ENCODE peak calls at places on chromosomes 1 and 21, in six cellular contexts. I, N, J, M, W and A are unnamed samples.
A peak's percentile ranks its signal among the peaks of the same experiment; 100 is the strongest.

GRCh38 chr1:168145184-168146159 is 8.7 kb upstream of the GPR161 start:
- DNase-seq in I (peak; percentile 95), N (peak; percentile 94), J (peak; percentile 91), M (peak; percentile 45), W (peak; percentile 89), A (peak; percentile 57)

GRCh38 chr1:192439373-192440025 is 122.7 kb downstream of the RGS21 start:
- DNase-seq in I (no peak), N (no peak), J (no peak), M (no peak), W (no peak), A (no peak)

GRCh38 chr1:201903135-201903534 is 14.4 kb downstream of the SHISA4 start:
- DNase-seq in I (no peak), N (no peak), J (peak; percentile 26), M (no peak), W (no peak), A (no peak)

GRCh38 chr1:234475166-234475793 is 3.7 kb downstream of the TARBP1 start:
- DNase-seq in I (no peak), N (peak; percentile 33), J (no peak), M (no peak), W (no peak), A (no peak)

GRCh38 chr1:23792151-23792945 is 1.4 kb downstream of the LYPLA2 start:
- DNase-seq in I (no peak), N (peak; percentile 74), J (no peak), M (no peak), W (no peak), A (no peak)

GRCh38 chr1:216186816-216187215 is 236.4 kb downstream of the USH2A start:
- DNase-seq in I (no peak), N (no peak), J (no peak), M (no peak), W (no peak), A (no peak)

GRCh38 chr1:162564762-162565218 is 3.3 kb downstream of the UAP1 start:
- DNase-seq in I (no peak), N (no peak), J (no peak), M (no peak), W (no peak), A (no peak)

GRCh38 chr1:40802078-40803075 is 18.8 kb downstream of the KCNQ4 start:
- DNase-seq in I (peak; percentile 96), N (peak; percentile 100), J (peak; percentile 90), M (peak; percentile 76), W (peak; percentile 89), A (peak; percentile 87)

GRCh38 chr1:60448866-60449265 is 375.3 kb upstream of the C1orf87 start:
- DNase-seq in I (no peak), N (no peak), J (no peak), M (no peak), W (no peak), A (no peak)

GRCh38 chr1:156659994-156660751 is 17.0 kb downstream of the NES start:
- DNase-seq in I (peak; percentile 98), N (peak; percentile 100), J (peak; percentile 94), M (peak; percentile 89), W (peak; percentile 98), A (peak; percentile 94)

GRCh38 chr1:27408151-27408550 is 15.7 kb downstream of the GPR3 start:
- DNase-seq in I (no peak), N (no peak), J (no peak), M (no peak), W (no peak), A (no peak)

GRCh38 chr1:62687421-62687902 is 724 bp downstream of the DOCK7 start:
- DNase-seq in I (no peak), N (peak; percentile 85), J (no peak), M (no peak), W (peak; percentile 69), A (peak; percentile 62)

GRCh38 chr21:41958886-41959563 is 5.2 kb upstream of the C2CD2 start:
- DNase-seq in I (no peak), N (peak; percentile 49), J (no peak), M (no peak), W (no peak), A (no peak)

GRCh38 chr1:184222561-184223157 is 164.2 kb upstream of the C1orf21 start:
- DNase-seq in I (no peak), N (peak; percentile 68), J (peak; percentile 59), M (peak; percentile 28), W (no peak), A (no peak)

GRCh38 chr1:160565568-160565967 is 13.7 kb downstream of the CD84 start:
- DNase-seq in I (no peak), N (no peak), J (no peak), M (no peak), W (no peak), A (no peak)

GRCh38 chr1:51627672-51628071 is 10.8 kb downstream of the OSBPL9 start:
- DNase-seq in I (no peak), N (peak; percentile 27), J (no peak), M (no peak), W (no peak), A (no peak)

GRCh38 chr1:156376146-156376545 is 7.1 kb downstream of the RHBG start:
- DNase-seq in I (no peak), N (peak; percentile 35), J (no peak), M (no peak), W (no peak), A (no peak)

GRCh38 chr1:172322219-172323061 is 98.0 kb upstream of the C1orf105 start:
- DNase-seq in I (no peak), N (no peak), J (no peak), M (peak; percentile 8), W (peak; percentile 64), A (no peak)

GRCh38 chr21:25506268-25506667 is 101.0 kb downstream of the MRPL39 start:
- DNase-seq in I (no peak), N (no peak), J (no peak), M (no peak), W (no peak), A (no peak)

GRCh38 chr1:173409613-173410012 is 67.5 kb upstream of the PRDX6 start:
- DNase-seq in I (no peak), N (no peak), J (peak; percentile 47), M (no peak), W (no peak), A (no peak)

GRCh38 chr1:65163193-65163805 is 15.3 kb downstream of the AK4 start:
- DNase-seq in I (no peak), N (no peak), J (no peak), M (no peak), W (no peak), A (no peak)

GRCh38 chr1:65817891-65818290 is 25.2 kb downstream of the PDE4B start:
- DNase-seq in I (no peak), N (no peak), J (no peak), M (no peak), W (no peak), A (no peak)

GRCh38 chr1:116990612-116991151 is 10.9 kb upstream of the CD101 start:
- DNase-seq in I (no peak), N (no peak), J (peak; percentile 24), M (peak; percentile 49), W (peak; percentile 84), A (no peak)

GRCh38 chr21:37073417-37074194 is 552 bp downstream of the TTC3 start:
- DNase-seq in I (no peak), N (no peak), J (peak; percentile 70), M (peak; percentile 32), W (peak; percentile 86), A (peak; percentile 83)

GRCh38 chr1:235023197-235024044 is 105.2 kb downstream of the TOMM20 start:
- DNase-seq in I (no peak), N (no peak), J (no peak), M (no peak), W (peak; percentile 22), A (peak; percentile 71)

GRCh38 chr1:32239790-32240139 is 7.3 kb upstream of the FAM167B start:
- DNase-seq in I (no peak), N (no peak), J (peak; percentile 16), M (no peak), W (peak; percentile 65), A (no peak)
- H3K4me3 ChIP-seq in I (peak overlapping the region; percentile 67), N (peak overlapping the region; percentile 70), J (peak overlapping the region; percentile 57), M (peak overlapping the region; percentile 74), W (peak overlapping the region; percentile 54), A (no peak overlapping the region)

GRCh38 chr1:8873506-8874229 is 4.8 kb downstream of the ENO1 start:
- DNase-seq in I (peak; percentile 93), N (peak; percentile 80), J (peak; percentile 87), M (peak; percentile 79), W (peak; percentile 89), A (no peak)

GRCh38 chr1:8874230-8875201 is 4.0 kb downstream of the ENO1 start:
- DNase-seq in I (no peak), N (no peak), J (no peak), M (no peak), W (no peak), A (no peak)

GRCh38 chr1:8875216-8875861 is 3.1 kb downstream of the ENO1 start:
- DNase-seq in I (no peak), N (no peak), J (no peak), M (no peak), W (no peak), A (no peak)

GRCh38 chr1:8878448-8879347 is at the start of gene ENO1:
- DNase-seq in I (peak; percentile 100), N (peak; percentile 100), J (peak; percentile 99), M (peak; percentile 97), W (peak; percentile 99), A (peak; percentile 100)

GRCh38 chr1:8876099-8876496 is 2.4 kb downstream of the ENO1 start:
- DNase-seq in I (no peak), N (no peak), J (no peak), M (no peak), W (no peak), A (no peak)
- H3K36me3 ChIP-seq in I (peaks cover 39% of the 10 kb centered on the region), N (peaks cover 40% of the 10 kb centered on the region), J (no peaks in the 10 kb centered on the region), M (peaks cover 36% of the 10 kb centered on the region), W (peaks cover 19% of the 10 kb centered on the region), A (peaks cover 30% of the 10 kb centered on the region)

GRCh38 chr1:212601524-212601923 is 7.0 kb upstream of the ATF3 start:
- DNase-seq in I (no peak), N (no peak), J (no peak), M (no peak), W (no peak), A (no peak)
- H3K27me3 ChIP-seq in I (peaks cover 24% of the 10 kb centered on the region), N (peaks cover 41% of the 10 kb centered on the region), J (peaks cover 46% of the 10 kb centered on the region), M (peaks cover 9% of the 10 kb centered on the region), W (no peaks in the 10 kb centered on the region), A (no peaks in the 10 kb centered on the region)

GRCh38 chr21:39346671-39347327 is 2.1 kb downstream of the HMGN1 start:
- DNase-seq in I (no peak), N (no peak), J (no peak), M (no peak), W (no peak), A (no peak)

GRCh38 chr21:39344848-39345247 is 4.0 kb downstream of the HMGN1 start:
- DNase-seq in I (no peak), N (no peak), J (no peak), M (no peak), W (no peak), A (no peak)

GRCh38 chr21:39348040-39348354 is 891 bp downstream of the HMGN1 start:
- DNase-seq in I (no peak), N (no peak), J (no peak), M (no peak), W (no peak), A (no peak)

GRCh38 chr21:39347537-39347936 is 1.4 kb downstream of the HMGN1 start:
- DNase-seq in I (no peak), N (no peak), J (no peak), M (no peak), W (no peak), A (no peak)

DNA sequence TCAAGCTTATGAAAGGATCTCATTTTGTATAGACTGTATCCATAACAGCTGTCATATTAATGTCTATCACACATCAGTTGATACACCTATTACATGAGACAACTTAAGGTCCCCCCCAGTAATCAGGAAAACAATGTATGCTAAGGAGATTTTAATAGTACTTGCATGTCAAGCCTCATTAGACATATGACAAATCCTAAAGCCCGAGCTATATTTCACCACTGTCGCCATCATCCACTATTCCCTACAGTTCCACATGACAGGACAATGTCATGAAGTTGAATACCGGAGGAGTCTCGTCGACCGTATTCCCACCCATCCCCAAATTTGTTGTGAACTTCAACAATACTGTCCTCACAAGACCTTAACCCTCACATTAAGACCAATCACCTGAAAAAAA is 3.4 kb downstream of the HMGN1 start:
- DNase-seq in I (no peak), N (no peak), J (no peak), M (no peak), W (no peak), A (no peak)
- H3K4me3 ChIP-seq in I (peak overlapping the region; percentile 85), N (no peak overlapping the region), J (no peak overlapping the region), M (no peak overlapping the region), W (no peak overlapping the region), A (no peak overlapping the region)